ENCODE peak calls at places on chromosomes 3 and 15, in six cellular contexts. T, O, R, C, J and Y are unnamed samples.

GRCh38 chr3:69232447-69232846 is 110.1 kb upstream of the LMOD3 start:
- DNase-seq in J (no peak), C (no peak), O (no peak), R (no peak), T (no peak), Y (no peak)

GRCh38 chr3:62161306-62161705 is 212.0 kb downstream of the FEZF2 start:
- DNase-seq in J (peak), T (peak), C (no peak), R (no peak), O (no peak), Y (no peak)

GRCh38 chr15:39854161-39854560 is 65.9 kb downstream of the GPR176 start:
- DNase-seq in O (no peak), C (no peak), T (peak), R (no peak), J (peak), Y (no peak)

GRCh38 chr3:42476225-42477160 is 25.9 kb upstream of the VIPR1 start:
- DNase-seq in O (no peak), R (no peak), J (peak), T (no peak), C (peak), Y (no peak)

GRCh38 chr15:77541421-77542181 is 91.1 kb downstream of the LINGO1 start:
- DNase-seq in O (no peak), T (peak), C (no peak), J (peak), R (no peak), Y (no peak)

GRCh38 chr3:123122525-123123315 is 55.9 kb downstream of the PDIA5 start:
- DNase-seq in T (peak), O (no peak), J (peak), R (no peak), C (no peak), Y (no peak)

GRCh38 chr3:170467007-170467406 is 48.3 kb downstream of the CLDN11 start:
- DNase-seq in C (no peak), O (no peak), T (no peak), J (no peak), R (no peak), Y (no peak)

GRCh38 chr3:43346990-43347749 is 60.8 kb downstream of the SNRK start:
- DNase-seq in T (peak), J (peak), R (no peak), O (no peak), C (no peak), Y (no peak)

GRCh38 chr3:160049570-160049969 is 60.9 kb downstream of the IL12A start:
- DNase-seq in O (no peak), R (no peak), T (no peak), J (no peak), C (no peak), Y (no peak)

GRCh38 chr3:176663819-176664218 is 533.5 kb downstream of the TBL1XR1 start:
- DNase-seq in O (no peak), R (peak), C (no peak), J (peak), T (peak), Y (no peak)

GRCh38 chr3:67704322-67704721 is 49.9 kb upstream of the SUCLG2 start:
- DNase-seq in J (no peak), R (no peak), O (no peak), C (no peak), T (no peak), Y (no peak)

GRCh38 chr3:72031581-72031980 is 246.6 kb upstream of the PROK2 start:
- DNase-seq in J (peak), O (no peak), T (peak), R (no peak), C (peak), Y (no peak)

GRCh38 chr3:52824037-52824436 is 6.4 kb downstream of the ITIH4 start:
- DNase-seq in T (no peak), O (no peak), C (no peak), R (no peak), J (no peak), Y (no peak)

GRCh38 chr3:148816427-148816826 is 11.2 kb upstream of the CPB1 start:
- DNase-seq in C (no peak), R (no peak), O (no peak), J (no peak), T (no peak), Y (no peak)

GRCh38 chr15:95629503-95630168 is 700.9 kb upstream of the NR2F2 start:
- DNase-seq in R (no peak), J (no peak), O (no peak), C (no peak), T (no peak), Y (no peak)

GRCh38 chr15:88031461-88031860 is 225.1 kb downstream of the NTRK3 start:
- DNase-seq in O (no peak), C (no peak), R (no peak), J (no peak), T (no peak), Y (no peak)

GRCh38 chr3:33186524-33187367 is 31.9 kb downstream of the SUSD5 start:
- DNase-seq in J (peak), T (peak), R (no peak), C (no peak), O (no peak), Y (no peak)

GRCh38 chr3:136247436-136247835 is 2.7 kb upstream of the PCCB start:
- DNase-seq in T (no peak), C (no peak), R (no peak), J (no peak), O (peak), Y (no peak)

GRCh38 chr15:63599401-63600000 is 2.3 kb downstream of the FBXL22 start:
- DNase-seq in J (peak), R (no peak), T (no peak), O (peak), C (no peak), Y (no peak)

GRCh38 chr3:5009506-5010100 is 30.4 kb downstream of the BHLHE40 start:
- DNase-seq in C (no peak), T (no peak), O (no peak), J (no peak), R (no peak), Y (no peak)

GRCh38 chr3:108103971-108104797 is 13.4 kb upstream of the CD47 start:
- DNase-seq in T (peak), O (no peak), C (no peak), R (no peak), J (no peak), Y (no peak)

GRCh38 chr3:96619475-96619874 is 194.9 kb upstream of the EPHA6 start:
- DNase-seq in R (no peak), T (no peak), J (no peak), O (no peak), C (no peak), Y (no peak)

GRCh38 chr15:64749999-64750657 is 25.3 kb downstream of the RBPMS2 start:
- DNase-seq in O (peak), R (peak), C (no peak), T (peak), J (peak), Y (no peak)

GRCh38 chr15:84826369-84826823 is 9.2 kb downstream of the ALPK3 start:
- DNase-seq in C (no peak), T (no peak), J (no peak), R (no peak), O (peak), Y (no peak)

GRCh38 chr3:14352002-14352627 is 50.3 kb upstream of the SLC6A6 start:
- DNase-seq in T (peak), J (no peak), R (no peak), O (peak), C (peak), Y (no peak)

GRCh38 chr3:146895026-146895749 is 290.0 kb upstream of the PLSCR5 start:
- DNase-seq in C (peak), R (no peak), J (no peak), T (peak), O (no peak), Y (no peak)

GRCh38 chr3:13600950-13601691 is 52.2 kb downstream of the FBLN2 start:
- DNase-seq in T (peak), O (no peak), J (peak), C (peak), R (no peak), Y (no peak)

GRCh38 chr3:85567074-85567676 is 608.4 kb downstream of the CADM2 start:
- DNase-seq in J (no peak), C (peak), R (peak), O (peak), T (peak), Y (no peak)

GRCh38 chr15:66707310-66708160 is 5.5 kb downstream of the SMAD6 start:
- DNase-seq in O (peak), J (peak), T (peak), C (no peak), R (peak), Y (peak)

GRCh38 chr15:77412972-77413371 is 6.9 kb downstream of the PEAK1 start:
- DNase-seq in R (no peak), J (no peak), T (no peak), C (no peak), O (no peak), Y (no peak)

GRCh38 chr15:35101335-35101734 is 16.2 kb upstream of the NANOGP8 start:
- DNase-seq in T (no peak), O (no peak), J (no peak), C (no peak), R (no peak), Y (no peak)

GRCh38 chr3:87298111-87298718 is 21.8 kb upstream of the POU1F1 start:
- DNase-seq in J (peak), C (no peak), R (peak), O (no peak), T (peak), Y (no peak)

DNA sequence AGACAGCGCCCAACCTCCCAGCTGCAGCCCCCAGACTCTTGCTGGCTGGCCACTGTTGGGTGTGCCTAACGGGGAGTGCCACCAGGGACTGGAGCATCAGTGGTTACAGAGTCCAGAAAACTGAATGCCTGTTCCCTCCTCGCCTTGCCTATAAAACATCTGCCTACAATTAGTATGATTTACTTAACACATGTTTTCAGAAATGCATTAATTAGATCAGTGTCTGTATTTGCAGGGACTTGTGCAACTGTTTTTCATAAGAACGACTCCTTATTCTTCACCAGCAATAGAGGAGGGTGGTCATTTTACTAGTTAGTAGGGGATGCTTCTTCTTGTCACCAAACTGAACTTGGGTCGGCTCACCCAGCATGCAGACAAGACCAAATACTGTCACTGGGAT is 248.7 kb downstream of the GABRG3 start:
- DNase-seq in O (no peak), T (no peak), C (no peak), R (no peak), J (no peak), Y (no peak)
- H3K14ac ChIP-seq in O (no peak), T (no peak), C (no peak), R (no peak), J (no peak), Y (no peak)

GRCh38 chr3:186922224-186922623 is 8.1 kb upstream of the ST6GAL1 start:
- DNase-seq in C (no peak), J (no peak), T (no peak), R (no peak), O (no peak), Y (no peak)

GRCh38 chr3:186915808-186916796 is 14.2 kb upstream of the ST6GAL1 start:
- DNase-seq in O (no peak), C (no peak), T (no peak), R (no peak), J (no peak), Y (no peak)

GRCh38 chr3:186921578-186921977 is 8.7 kb upstream of the ST6GAL1 start:
- DNase-seq in T (no peak), O (no peak), R (no peak), J (no peak), C (no peak), Y (no peak)

GRCh38 chr3:186920301-186920700 is 10.0 kb upstream of the ST6GAL1 start:
- DNase-seq in J (no peak), O (no peak), T (no peak), R (no peak), C (no peak), Y (no peak)

GRCh38 chr3:186917660-186918312 is 12.5 kb upstream of the ST6GAL1 start:
- DNase-seq in C (no peak), J (no peak), O (no peak), R (no peak), T (no peak), Y (no peak)
- H3K14ac ChIP-seq in C (no peak), J (peak), O (no peak), R (no peak), T (no peak), Y (no peak)

GRCh38 chr3:9469953-9470352 is 72.5 kb downstream of the SETD5 start:
- DNase-seq in T (no peak), R (no peak), C (no peak), J (no peak), O (no peak), Y (no peak)

GRCh38 chr3:9480265-9480664 is 73.4 kb downstream of the LHFPL4 start:
- DNase-seq in O (no peak), T (no peak), C (no peak), J (no peak), R (no peak), Y (no peak)

GRCh38 chr3:9473496-9473895 is 76.1 kb downstream of the SETD5 start:
- DNase-seq in O (no peak), J (no peak), T (no peak), C (no peak), R (no peak), Y (no peak)

GRCh38 chr3:9476935-9477334 is 76.7 kb downstream of the LHFPL4 start:
- DNase-seq in J (no peak), O (no peak), R (no peak), C (no peak), T (no peak), Y (no peak)

DNA sequence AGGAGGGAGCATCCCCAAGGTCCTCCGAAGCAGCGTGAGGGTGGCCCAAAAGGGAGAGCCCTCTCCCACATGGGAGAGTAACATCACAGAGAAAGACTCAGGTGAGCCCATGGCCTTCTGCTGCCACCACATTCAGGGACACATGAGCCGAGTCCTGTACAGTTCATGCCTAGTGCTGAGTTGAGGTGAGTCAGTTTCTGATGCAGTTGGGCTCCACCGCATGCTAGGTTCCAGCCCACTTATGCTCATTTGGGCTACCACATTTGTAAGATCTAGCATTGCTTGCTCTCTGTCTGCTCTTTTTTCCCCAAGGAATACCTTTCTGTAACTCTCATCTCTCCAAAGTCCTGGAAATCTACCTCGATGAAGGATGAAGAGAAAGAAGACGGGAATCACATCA is 77.1 kb downstream of the SETD5 start:
- DNase-seq in J (no peak), O (no peak), C (no peak), T (no peak), R (no peak), Y (no peak)
- H3K14ac ChIP-seq in J (no peak), O (no peak), C (no peak), T (no peak), R (no peak), Y (no peak)

GRCh38 chr15:99068186-99068585 is 36.7 kb upstream of the SYNM start:
- DNase-seq in J (no peak), T (no peak), R (no peak), C (no peak), O (no peak), Y (no peak)
- H3K14ac ChIP-seq in J (no peak), T (no peak), R (no peak), C (no peak), O (no peak), Y (no peak)

DNA sequence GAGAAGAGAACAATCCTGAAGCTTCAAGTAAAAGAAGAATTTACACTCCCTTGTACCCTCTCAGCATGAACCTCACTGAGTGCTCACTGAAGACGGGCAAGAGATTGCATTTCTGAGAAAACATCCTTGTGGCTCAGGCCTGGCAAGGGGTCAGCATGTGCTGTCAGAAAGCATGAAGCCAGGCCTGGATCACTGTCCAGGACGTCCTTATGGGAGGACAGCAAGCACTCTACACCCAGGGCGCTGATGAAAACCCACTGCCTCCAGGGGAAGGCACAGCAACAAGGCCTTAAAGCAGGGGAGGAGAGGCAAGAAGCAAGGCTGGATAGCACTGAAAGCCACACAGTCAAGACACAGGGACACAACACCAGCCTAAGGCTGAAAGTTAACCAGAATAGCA is 315.4 kb downstream of the OCA2 start:
- DNase-seq in O (no peak), T (no peak), C (no peak), J (no peak), R (no peak), Y (no peak)
- H3K14ac ChIP-seq in O (peak), T (no peak), C (no peak), J (no peak), R (no peak), Y (no peak)

GRCh38 chr3:188303823-188304222 is 149.9 kb downstream of the LPP start:
- DNase-seq in R (no peak), J (no peak), C (no peak), T (no peak), O (no peak), Y (no peak)
- H3K14ac ChIP-seq in R (no peak), J (no peak), C (no peak), T (no peak), O (no peak), Y (no peak)

GRCh38 chr3:128906031-128906803 is 26.8 kb downstream of the ACAD9 start:
- DNase-seq in T (no peak), J (no peak), O (no peak), C (no peak), R (no peak), Y (no peak)

GRCh38 chr3:128907706-128908445 is 28.5 kb downstream of the ACAD9 start:
- DNase-seq in J (no peak), C (no peak), O (no peak), R (no peak), T (no peak), Y (no peak)

GRCh38 chr3:128908951-128909350 is 29.5 kb downstream of the ACAD9 start:
- DNase-seq in C (no peak), J (no peak), O (no peak), R (no peak), T (no peak), Y (no peak)

GRCh38 chr3:128910006-128910405 is 30.6 kb downstream of the ACAD9 start:
- DNase-seq in O (no peak), J (no peak), T (no peak), R (no peak), C (no peak), Y (no peak)

GRCh38 chr3:128906804-128907525 is 27.5 kb downstream of the ACAD9 start:
- DNase-seq in O (no peak), T (no peak), R (no peak), J (no peak), C (no peak), Y (no peak)
- H3K14ac ChIP-seq in O (no peak), T (no peak), R (no peak), J (no peak), C (no peak), Y (no peak)